ENCODE peak calls at places on chromosomes 5 and 9, in nine cellular contexts. One of them, this sample, is unnamed.

GRCh38 chr5:124823336-124823849 is 77.0 kb upstream of the ZNF608 start:
- DNase-seq in HFF-Myc: no peak
- DNase-seq in gastrocnemius medialis: no peak
- DNase-seq in fibroblast of lung: no peak
- DNase-seq in astrocyte of the spinal cord: no peak
- DNase-seq in fibroblast of mammary gland: no peak
- DNase-seq in choroid plexus epithelial cell: no peak
- DNase-seq in DND-41: no peak
- DNase-seq in endothelial cell of umbilical vein: peak; percentile 4
- DNase-seq in this sample: no peak

GRCh38 chr5:84642795-84643194 is 258.1 kb upstream of the EDIL3 start:
- DNase-seq in HFF-Myc: no peak
- DNase-seq in gastrocnemius medialis: no peak
- DNase-seq in fibroblast of lung: peak; percentile 68
- DNase-seq in astrocyte of the spinal cord: peak; percentile 65
- DNase-seq in fibroblast of mammary gland: peak; percentile 28
- DNase-seq in choroid plexus epithelial cell: peak; percentile 19
- DNase-seq in DND-41: no peak
- DNase-seq in endothelial cell of umbilical vein: peak; percentile 22
- DNase-seq in this sample: peak; percentile 13

GRCh38 chr9:129757045-129757444 is 4.2 kb upstream of the PTGES start:
- DNase-seq in HFF-Myc: no peak
- DNase-seq in gastrocnemius medialis: no peak
- DNase-seq in fibroblast of lung: no peak
- DNase-seq in astrocyte of the spinal cord: no peak
- DNase-seq in fibroblast of mammary gland: no peak
- DNase-seq in choroid plexus epithelial cell: no peak
- DNase-seq in DND-41: no peak
- DNase-seq in endothelial cell of umbilical vein: no peak
- DNase-seq in this sample: peak; percentile 58

GRCh38 chr5:167921796-167922195 is 369.6 kb upstream of the WWC1 start:
- DNase-seq in HFF-Myc: no peak
- DNase-seq in gastrocnemius medialis: no peak
- DNase-seq in fibroblast of lung: no peak
- DNase-seq in astrocyte of the spinal cord: no peak
- DNase-seq in fibroblast of mammary gland: no peak
- DNase-seq in choroid plexus epithelial cell: no peak
- DNase-seq in DND-41: no peak
- DNase-seq in endothelial cell of umbilical vein: no peak
- DNase-seq in this sample: no peak

GRCh38 chr9:90647843-90648242 is 5.2 kb upstream of the DIRAS2 start:
- DNase-seq in HFF-Myc: no peak
- DNase-seq in gastrocnemius medialis: no peak
- DNase-seq in fibroblast of lung: no peak
- DNase-seq in astrocyte of the spinal cord: no peak
- DNase-seq in fibroblast of mammary gland: no peak
- DNase-seq in choroid plexus epithelial cell: no peak
- DNase-seq in DND-41: no peak
- DNase-seq in endothelial cell of umbilical vein: no peak
- DNase-seq in this sample: no peak

GRCh38 chr9:86470326-86470725 is 116.1 kb upstream of the TUT7 start:
- DNase-seq in HFF-Myc: no peak
- DNase-seq in gastrocnemius medialis: no peak
- DNase-seq in fibroblast of lung: peak; percentile 60
- DNase-seq in astrocyte of the spinal cord: peak; percentile 25
- DNase-seq in fibroblast of mammary gland: peak; percentile 27
- DNase-seq in choroid plexus epithelial cell: peak; percentile 20
- DNase-seq in DND-41: no peak
- DNase-seq in endothelial cell of umbilical vein: no peak
- DNase-seq in this sample: no peak

GRCh38 chr9:970310-971002 is 6.0 kb upstream of the DMRT3 start:
- DNase-seq in HFF-Myc: no peak
- DNase-seq in gastrocnemius medialis: no peak
- DNase-seq in fibroblast of lung: no peak
- DNase-seq in astrocyte of the spinal cord: no peak
- DNase-seq in fibroblast of mammary gland: no peak
- DNase-seq in choroid plexus epithelial cell: no peak
- DNase-seq in DND-41: no peak
- DNase-seq in endothelial cell of umbilical vein: no peak
- DNase-seq in this sample: no peak

GRCh38 chr9:71472400-71472799 is 295.9 kb downstream of the CEMIP2 start:
- DNase-seq in HFF-Myc: no peak
- DNase-seq in gastrocnemius medialis: no peak
- DNase-seq in fibroblast of lung: no peak
- DNase-seq in astrocyte of the spinal cord: no peak
- DNase-seq in fibroblast of mammary gland: no peak
- DNase-seq in choroid plexus epithelial cell: no peak
- DNase-seq in DND-41: no peak
- DNase-seq in endothelial cell of umbilical vein: no peak
- DNase-seq in this sample: no peak

GRCh38 chr9:23492126-23493002 is 333.7 kb downstream of the ELAVL2 start:
- DNase-seq in HFF-Myc: no peak
- DNase-seq in gastrocnemius medialis: no peak
- DNase-seq in fibroblast of lung: peak; percentile 27
- DNase-seq in astrocyte of the spinal cord: peak; percentile 65
- DNase-seq in fibroblast of mammary gland: peak; percentile 58
- DNase-seq in choroid plexus epithelial cell: peak; percentile 42
- DNase-seq in DND-41: no peak
- DNase-seq in endothelial cell of umbilical vein: peak; percentile 64
- DNase-seq in this sample: peak; percentile 1

GRCh38 chr9:15622596-15622995 is 69.8 kb downstream of the CCDC171 start:
- DNase-seq in HFF-Myc: no peak
- DNase-seq in gastrocnemius medialis: no peak
- DNase-seq in fibroblast of lung: peak; percentile 25
- DNase-seq in astrocyte of the spinal cord: peak; percentile 55
- DNase-seq in fibroblast of mammary gland: peak; percentile 28
- DNase-seq in choroid plexus epithelial cell: peak; percentile 62
- DNase-seq in DND-41: no peak
- DNase-seq in endothelial cell of umbilical vein: peak; percentile 36
- DNase-seq in this sample: peak; percentile 20

GRCh38 chr5:102678267-102679058 is 76.6 kb upstream of the PAM start:
- DNase-seq in HFF-Myc: no peak
- DNase-seq in gastrocnemius medialis: no peak
- DNase-seq in fibroblast of lung: peak; percentile 84
- DNase-seq in astrocyte of the spinal cord: peak; percentile 65
- DNase-seq in fibroblast of mammary gland: peak; percentile 79
- DNase-seq in choroid plexus epithelial cell: peak; percentile 61
- DNase-seq in DND-41: no peak
- DNase-seq in endothelial cell of umbilical vein: no peak
- DNase-seq in this sample: no peak

GRCh38 chr9:88458716-88459115 is 70.5 kb downstream of the SPIN1 start:
- DNase-seq in HFF-Myc: peak; percentile 29
- DNase-seq in gastrocnemius medialis: no peak
- DNase-seq in fibroblast of lung: peak; percentile 95
- DNase-seq in astrocyte of the spinal cord: peak; percentile 82
- DNase-seq in fibroblast of mammary gland: peak; percentile 83
- DNase-seq in choroid plexus epithelial cell: peak; percentile 86
- DNase-seq in DND-41: no peak
- DNase-seq in endothelial cell of umbilical vein: no peak
- DNase-seq in this sample: peak; percentile 85

GRCh38 chr5:74035521-74035937 is 409.5 kb downstream of the ARHGEF28 start:
- DNase-seq in HFF-Myc: peak; percentile 56
- DNase-seq in gastrocnemius medialis: peak; percentile 18
- DNase-seq in fibroblast of lung: peak; percentile 79
- DNase-seq in astrocyte of the spinal cord: peak; percentile 77
- DNase-seq in fibroblast of mammary gland: peak; percentile 91
- DNase-seq in choroid plexus epithelial cell: peak; percentile 90
- DNase-seq in DND-41: no peak
- DNase-seq in endothelial cell of umbilical vein: peak; percentile 57
- DNase-seq in this sample: peak; percentile 64

GRCh38 chr5:112957970-112958773 is 18.4 kb upstream of the DCP2 start:
- DNase-seq in HFF-Myc: peak; percentile 95
- DNase-seq in gastrocnemius medialis: peak; percentile 86
- DNase-seq in fibroblast of lung: peak; percentile 96
- DNase-seq in astrocyte of the spinal cord: peak; percentile 98
- DNase-seq in fibroblast of mammary gland: peak; percentile 99
- DNase-seq in choroid plexus epithelial cell: peak; percentile 96
- DNase-seq in DND-41: peak; percentile 41
- DNase-seq in endothelial cell of umbilical vein: peak; percentile 96
- DNase-seq in this sample: peak; percentile 91

GRCh38 chr9:25374281-25374680 is 304.0 kb downstream of the TUSC1 start:
- DNase-seq in HFF-Myc: no peak
- DNase-seq in gastrocnemius medialis: no peak
- DNase-seq in fibroblast of lung: no peak
- DNase-seq in astrocyte of the spinal cord: no peak
- DNase-seq in fibroblast of mammary gland: no peak
- DNase-seq in choroid plexus epithelial cell: no peak
- DNase-seq in DND-41: no peak
- DNase-seq in endothelial cell of umbilical vein: no peak
- DNase-seq in this sample: no peak

GRCh38 chr5:141916522-141916921 is 7.1 kb upstream of the DELE1 start:
- DNase-seq in HFF-Myc: no peak
- DNase-seq in gastrocnemius medialis: no peak
- DNase-seq in fibroblast of lung: no peak
- DNase-seq in astrocyte of the spinal cord: no peak
- DNase-seq in fibroblast of mammary gland: no peak
- DNase-seq in choroid plexus epithelial cell: no peak
- DNase-seq in DND-41: no peak
- DNase-seq in endothelial cell of umbilical vein: no peak
- DNase-seq in this sample: no peak

GRCh38 chr9:108779506-108779905 is 76.3 kb downstream of the ACTL7B start:
- DNase-seq in HFF-Myc: no peak
- DNase-seq in gastrocnemius medialis: no peak
- DNase-seq in fibroblast of lung: no peak
- DNase-seq in astrocyte of the spinal cord: no peak
- DNase-seq in fibroblast of mammary gland: no peak
- DNase-seq in choroid plexus epithelial cell: no peak
- DNase-seq in DND-41: no peak
- DNase-seq in endothelial cell of umbilical vein: no peak
- DNase-seq in this sample: no peak

DNA sequence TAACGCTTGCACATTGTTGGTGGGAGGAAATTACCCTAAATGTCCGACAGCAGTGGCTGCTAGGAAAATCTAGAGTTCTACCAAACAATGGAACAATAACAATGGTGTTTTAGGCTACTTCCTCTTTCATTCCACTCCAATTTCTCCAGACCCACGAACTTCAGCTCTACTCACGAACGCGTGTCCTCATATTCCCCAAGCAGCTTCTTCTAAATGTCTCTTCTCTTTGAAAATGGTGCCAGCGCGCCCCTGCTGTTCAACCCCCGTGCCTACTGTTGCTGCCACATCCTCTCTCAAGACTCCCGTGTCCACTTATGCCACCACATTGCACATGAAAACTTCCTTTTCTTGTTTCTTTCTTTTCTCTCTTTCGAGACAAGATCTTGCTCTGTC is 25.6 kb downstream of the OR2V2 start:
- DNase-seq in HFF-Myc: no peak
- DNase-seq in gastrocnemius medialis: no peak
- DNase-seq in fibroblast of lung: no peak
- DNase-seq in astrocyte of the spinal cord: no peak
- DNase-seq in fibroblast of mammary gland: peak; percentile 70
- DNase-seq in choroid plexus epithelial cell: no peak
- DNase-seq in DND-41: no peak
- DNase-seq in endothelial cell of umbilical vein: no peak
- DNase-seq in this sample: peak; percentile 75
- TF ChIP-seq CTCF in HFF-Myc: peak; percentile 32
- TF ChIP-seq CTCF in gastrocnemius medialis: peak; percentile 28
- TF ChIP-seq CTCF in fibroblast of lung: no peak
- TF ChIP-seq CTCF in astrocyte of the spinal cord: no peak
- TF ChIP-seq CTCF in fibroblast of mammary gland: peak; percentile 61
- TF ChIP-seq CTCF in choroid plexus epithelial cell: no peak
- TF ChIP-seq CTCF in DND-41: peak; percentile 21
- TF ChIP-seq CTCF in endothelial cell of umbilical vein: no peak
- TF ChIP-seq CTCF in this sample: peak; percentile 69

DNA sequence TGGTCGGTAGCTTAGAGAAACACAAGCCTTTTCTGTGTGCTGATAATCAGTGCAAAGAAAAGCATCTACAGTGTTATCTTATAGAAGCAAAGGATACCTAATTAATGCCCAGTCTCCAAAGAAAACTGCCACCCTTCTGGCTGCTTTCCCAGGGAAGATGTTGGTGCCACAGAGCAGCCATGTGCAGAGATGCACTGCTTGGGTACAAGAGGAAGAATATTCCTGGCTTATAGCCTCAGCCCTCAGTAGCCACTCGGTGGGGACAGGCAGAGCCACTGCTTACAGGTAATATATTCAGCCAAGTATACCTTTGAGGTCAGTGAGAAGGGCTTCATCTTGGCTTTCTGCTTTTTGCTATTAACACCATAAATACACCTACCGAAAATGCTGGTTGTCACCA is 185.3 kb downstream of the PCSK1 start:
- DNase-seq in HFF-Myc: no peak
- DNase-seq in gastrocnemius medialis: no peak
- DNase-seq in fibroblast of lung: no peak
- DNase-seq in astrocyte of the spinal cord: no peak
- DNase-seq in fibroblast of mammary gland: no peak
- DNase-seq in choroid plexus epithelial cell: no peak
- DNase-seq in DND-41: no peak
- DNase-seq in endothelial cell of umbilical vein: no peak
- DNase-seq in this sample: no peak
- H3K4me3 ChIP-seq in HFF-Myc: no peak overlapping the region
- H3K4me3 ChIP-seq in gastrocnemius medialis: no peak overlapping the region
- H3K4me3 ChIP-seq in fibroblast of lung: peak overlapping the region; percentile 1
- H3K4me3 ChIP-seq in astrocyte of the spinal cord: no peak overlapping the region
- H3K4me3 ChIP-seq in fibroblast of mammary gland: no peak overlapping the region
- H3K4me3 ChIP-seq in choroid plexus epithelial cell: no peak overlapping the region
- H3K4me3 ChIP-seq in DND-41: no peak overlapping the region
- H3K4me3 ChIP-seq in endothelial cell of umbilical vein: no peak overlapping the region
- H3K4me3 ChIP-seq in this sample: no peak overlapping the region

DNA sequence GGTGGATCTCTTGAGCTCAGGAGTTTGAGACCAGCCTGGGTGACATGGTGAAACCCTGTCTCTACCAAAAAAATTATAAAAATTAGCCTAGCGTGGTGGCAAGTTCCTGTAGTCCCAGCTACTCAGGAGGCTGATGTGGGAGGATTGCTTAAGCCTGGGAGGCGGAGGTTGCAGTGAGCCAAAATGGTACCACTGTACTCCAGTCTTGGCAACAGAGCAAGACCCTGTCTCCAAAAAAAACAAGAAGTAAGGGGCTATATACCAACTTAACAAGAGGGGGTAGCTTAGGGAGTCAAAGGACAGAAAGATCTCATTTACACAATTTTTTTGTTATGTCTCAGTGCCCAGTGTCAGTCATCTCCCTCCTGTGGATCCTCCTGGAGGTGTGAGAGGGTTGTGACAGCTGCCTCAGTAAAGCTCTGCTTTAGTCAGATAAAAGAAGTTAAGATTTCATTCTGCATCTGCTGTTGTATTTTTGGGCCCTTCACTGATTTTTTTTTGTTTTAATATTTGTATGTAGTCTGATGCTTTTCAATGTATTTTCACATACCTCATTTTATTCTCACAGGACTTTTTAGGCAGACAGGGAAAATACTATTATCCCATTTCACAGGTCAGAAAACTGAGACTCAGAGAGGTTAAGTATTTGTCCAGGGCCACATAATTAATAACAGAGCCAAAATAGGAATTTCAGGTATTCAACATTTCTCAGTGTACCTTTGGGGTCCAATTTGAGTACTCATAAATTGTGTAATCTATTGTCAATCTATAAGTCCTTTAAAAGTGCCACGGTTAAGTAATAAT is 120.9 kb upstream of the GRHPR start:
- DNase-seq in HFF-Myc: no peak
- DNase-seq in gastrocnemius medialis: no peak
- DNase-seq in fibroblast of lung: no peak
- DNase-seq in astrocyte of the spinal cord: no peak
- DNase-seq in fibroblast of mammary gland: no peak
- DNase-seq in choroid plexus epithelial cell: no peak
- DNase-seq in DND-41: no peak
- DNase-seq in endothelial cell of umbilical vein: no peak
- DNase-seq in this sample: no peak
- TF ChIP-seq CTCF in HFF-Myc: no peak
- TF ChIP-seq CTCF in gastrocnemius medialis: no peak
- TF ChIP-seq CTCF in fibroblast of lung: no peak
- TF ChIP-seq CTCF in astrocyte of the spinal cord: no peak
- TF ChIP-seq CTCF in fibroblast of mammary gland: no peak
- TF ChIP-seq CTCF in choroid plexus epithelial cell: no peak
- TF ChIP-seq CTCF in DND-41: peak; percentile 34
- TF ChIP-seq CTCF in endothelial cell of umbilical vein: no peak
- TF ChIP-seq CTCF in this sample: no peak

GRCh38 chr5:14148483-14148882 is 5.3 kb downstream of the TRIO start:
- DNase-seq in HFF-Myc: no peak
- DNase-seq in gastrocnemius medialis: no peak
- DNase-seq in fibroblast of lung: peak; percentile 45
- DNase-seq in astrocyte of the spinal cord: no peak
- DNase-seq in fibroblast of mammary gland: no peak
- DNase-seq in choroid plexus epithelial cell: no peak
- DNase-seq in DND-41: no peak
- DNase-seq in endothelial cell of umbilical vein: no peak
- DNase-seq in this sample: no peak
- H3K4me3 ChIP-seq in HFF-Myc: no peak overlapping the region
- H3K4me3 ChIP-seq in gastrocnemius medialis: no peak overlapping the region
- H3K4me3 ChIP-seq in fibroblast of lung: peak overlapping the region; percentile 99
- H3K4me3 ChIP-seq in astrocyte of the spinal cord: no peak overlapping the region
- H3K4me3 ChIP-seq in fibroblast of mammary gland: no peak overlapping the region
- H3K4me3 ChIP-seq in choroid plexus epithelial cell: no peak overlapping the region
- H3K4me3 ChIP-seq in DND-41: no peak overlapping the region
- H3K4me3 ChIP-seq in endothelial cell of umbilical vein: no peak overlapping the region
- H3K4me3 ChIP-seq in this sample: no peak overlapping the region